ENCODE peak calls at places on chromosomes 4 and X, in ten cellular contexts. D, C, A, Z, W, P, Y, R, E and S are unnamed samples.

GRCh38 chr4:125828316-125828715 is 513.6 kb downstream of the FAT4 start:
- DNase-seq in D (no peak), C (no peak), A (no peak), Z (no peak), W (no peak), P (no peak), Y (no peak), R (no peak), E (no peak), S (no peak)

GRCh38 chr4:2933566-2934076 is 29.6 kb downstream of the NOP14 start:
- DNase-seq in D (no peak), C (no peak), A (no peak), Z (no peak), W (no peak), P (no peak), Y (peak), R (no peak), E (no peak), S (peak)

GRCh38 chr4:8850074-8850829 is 21.4 kb downstream of the HMX1 start:
- DNase-seq in D (no peak), C (no peak), A (no peak), Z (no peak), W (no peak), P (no peak), Y (no peak), R (no peak), E (no peak), S (peak)

GRCh38 chrX:68648960-68649359 is 1.5 kb downstream of the STARD8 start:
- DNase-seq in D (no peak), C (no peak), A (no peak), Z (no peak), W (no peak), P (no peak), Y (no peak), R (no peak), E (peak), S (no peak)

GRCh38 chr4:89876548-89876947 is 18.1 kb upstream of the MMRN1 start:
- DNase-seq in D (no peak), C (no peak), A (no peak), Z (no peak), W (no peak), P (no peak), Y (no peak), R (no peak), E (no peak), S (no peak)

GRCh38 chr4:156775803-156776202 is 195.8 kb downstream of the PDGFC start:
- DNase-seq in D (no peak), C (no peak), A (peak), Z (no peak), W (no peak), P (no peak), Y (no peak), R (no peak), E (no peak), S (no peak)

GRCh38 chrX:117969337-117969736 is 147.3 kb downstream of the KLHL13 start:
- DNase-seq in D (no peak), C (no peak), A (no peak), Z (no peak), W (no peak), P (no peak), Y (no peak), R (no peak), E (no peak), S (no peak)

GRCh38 chr4:145437466-145437865 is 44.2 kb upstream of the SMAD1 start:
- DNase-seq in D (no peak), C (no peak), A (no peak), Z (no peak), W (no peak), P (no peak), Y (no peak), R (no peak), E (no peak), S (no peak)

GRCh38 chrX:101483705-101484104 is 1.6 kb upstream of the ARMCX4 start:
- DNase-seq in D (no peak), C (no peak), A (no peak), Z (no peak), W (peak), P (no peak), Y (no peak), R (no peak), E (no peak), S (no peak)

GRCh38 chr4:170423137-170423536 is 333.4 kb upstream of the AADAT start:
- DNase-seq in D (no peak), C (no peak), A (no peak), Z (no peak), W (no peak), P (no peak), Y (no peak), R (no peak), E (no peak), S (no peak)

GRCh38 chr4:168856312-168856711 is 153.7 kb downstream of the CBR4 start:
- DNase-seq in D (no peak), C (no peak), A (no peak), Z (no peak), W (no peak), P (no peak), Y (no peak), R (no peak), E (no peak), S (no peak)

GRCh38 chrX:7147431-7147977 is at the start of gene STS:
- DNase-seq in D (peak), C (peak), A (peak), Z (no peak), W (no peak), P (peak), Y (no peak), R (no peak), E (no peak), S (peak)

GRCh38 chr4:110135523-110135922 is 62.9 kb downstream of the ELOVL6 start:
- DNase-seq in D (no peak), C (no peak), A (no peak), Z (no peak), W (no peak), P (no peak), Y (no peak), R (no peak), E (no peak), S (no peak)

GRCh38 chrX:369563-370101 is 17.1 kb downstream of the PPP2R3B start:
- DNase-seq in D (no peak), C (no peak), A (no peak), Z (no peak), W (no peak), P (no peak), Y (peak), R (no peak), E (no peak), S (no peak)

GRCh38 chr4:7657545-7658296 is 223.0 kb upstream of the PSAPL1 start:
- DNase-seq in D (no peak), C (no peak), A (no peak), Z (no peak), W (no peak), P (no peak), Y (no peak), R (no peak), E (no peak), S (no peak)

GRCh38 chr4:115657991-115658390 is 544.6 kb upstream of the NDST4 start:
- DNase-seq in D (no peak), C (no peak), A (no peak), Z (no peak), W (no peak), P (no peak), Y (no peak), R (no peak), E (no peak), S (no peak)

GRCh38 chr4:184994010-184994622 is 24.2 kb upstream of the HELT start:
- DNase-seq in D (no peak), C (no peak), A (no peak), Z (no peak), W (no peak), P (no peak), Y (no peak), R (no peak), E (no peak), S (peak)

GRCh38 chr4:135050086-135050717 is 848.6 kb upstream of the PABPC4L start:
- DNase-seq in D (no peak), C (no peak), A (no peak), Z (no peak), W (no peak), P (no peak), Y (no peak), R (no peak), E (no peak), S (no peak)

GRCh38 chrX:2430265-2430825 is 70.4 kb downstream of the DHRSX start:
- DNase-seq in D (no peak), C (no peak), A (no peak), Z (no peak), W (no peak), P (no peak), Y (no peak), R (no peak), E (no peak), S (no peak)

GRCh38 chr4:169153451-169153850 is 117.3 kb downstream of the SH3RF1 start:
- DNase-seq in D (no peak), C (no peak), A (no peak), Z (no peak), W (no peak), P (no peak), Y (no peak), R (no peak), E (no peak), S (no peak)

GRCh38 chr4:7904108-7904516 is 35.5 kb downstream of the AFAP1 start:
- DNase-seq in D (no peak), C (no peak), A (no peak), Z (no peak), W (no peak), P (no peak), Y (no peak), R (no peak), E (no peak), S (no peak)

GRCh38 chr4:3868146-3868840 is 102.1 kb downstream of the ADRA2C start:
- DNase-seq in D (no peak), C (no peak), A (no peak), Z (no peak), W (no peak), P (no peak), Y (no peak), R (no peak), E (no peak), S (peak)

GRCh38 chr4:41146716-41147506 is 67.4 kb downstream of the APBB2 start:
- DNase-seq in D (no peak), C (no peak), A (peak), Z (no peak), W (no peak), P (no peak), Y (peak), R (no peak), E (no peak), S (no peak)

GRCh38 chr4:53541577-53542206 is 49.6 kb downstream of the LNX1 start:
- DNase-seq in D (no peak), C (peak), A (no peak), Z (no peak), W (no peak), P (no peak), Y (no peak), R (no peak), E (no peak), S (no peak)

GRCh38 chr4:99047710-99048109 is 40.9 kb downstream of the ADH5 start:
- DNase-seq in D (no peak), C (no peak), A (no peak), Z (no peak), W (no peak), P (no peak), Y (no peak), R (no peak), E (no peak), S (no peak)
- TF ChIP-seq CTCF in D (no peak), C (no peak), A (no peak), Z (no peak), W (no peak), P (no peak), Y (no peak), R (no peak), E (no peak), S (no peak)

GRCh38 chr4:55367084-55367722 is 21.2 kb downstream of the SRD5A3 start:
- DNase-seq in D (no peak), C (no peak), A (no peak), Z (peak), W (no peak), P (no peak), Y (no peak), R (no peak), E (no peak), S (no peak)

GRCh38 chr4:55366621-55367020 is 20.6 kb downstream of the SRD5A3 start:
- DNase-seq in D (no peak), C (no peak), A (no peak), Z (no peak), W (no peak), P (no peak), Y (no peak), R (no peak), E (no peak), S (no peak)

GRCh38 chr4:55365347-55365728 is 19.3 kb downstream of the SRD5A3 start:
- DNase-seq in D (no peak), C (no peak), A (no peak), Z (no peak), W (no peak), P (no peak), Y (no peak), R (no peak), E (no peak), S (no peak)

GRCh38 chr4:55363618-55364420 is 17.8 kb downstream of the SRD5A3 start:
- DNase-seq in D (no peak), C (no peak), A (no peak), Z (no peak), W (no peak), P (no peak), Y (no peak), R (no peak), E (no peak), S (no peak)

GRCh38 chr4:55364691-55365346 is 18.8 kb downstream of the SRD5A3 start:
- DNase-seq in D (no peak), C (no peak), A (no peak), Z (no peak), W (no peak), P (no peak), Y (no peak), R (no peak), E (no peak), S (no peak)
- TF ChIP-seq EP300 in D (no peak), C (no peak), A (peak), Z (no peak), W (no peak), P (no peak), Y (no peak), R (no peak), E (no peak), S (no peak)

GRCh38 chrX:45849261-45849660 is 648.6 kb upstream of the DIPK2B start:
- DNase-seq in D (no peak), C (peak), A (no peak), Z (peak), W (peak), P (no peak), Y (no peak), R (no peak), E (peak), S (no peak)
- TF ChIP-seq CTCF in D (no peak), C (peak), A (peak), Z (peak), W (peak), P (no peak), Y (peak), R (peak), E (peak), S (peak)

GRCh38 chrX:31071262-31071661 is 579 bp downstream of the FTHL17 start:
- DNase-seq in D (no peak), C (no peak), A (no peak), Z (no peak), W (no peak), P (no peak), Y (peak), R (no peak), E (no peak), S (no peak)
- TF ChIP-seq EP300 in D (no peak), C (no peak), A (no peak), Z (no peak), W (no peak), P (no peak), Y (no peak), R (no peak), E (no peak), S (no peak)

GRCh38 chrX:13028871-13029336 is 15.5 kb downstream of the FAM9C start:
- DNase-seq in D (no peak), C (no peak), A (no peak), Z (peak), W (no peak), P (no peak), Y (no peak), R (no peak), E (peak), S (no peak)
- TF ChIP-seq CTCF in D (no peak), C (no peak), A (no peak), Z (no peak), W (no peak), P (no peak), Y (no peak), R (no peak), E (no peak), S (no peak)